ENCODE peak calls at places on chromosomes 3 and 15, in six cellular contexts. Y is GM20000; V is fibroblast of lung; C is heart left ventricle; E is HFF-Myc; I is activated CD8-positive, alpha-beta T cell treated with anti-CD3 and anti-CD28 coated beads for 36 hours. L is an unnamed sample.
A peak's percentile ranks its signal among the peaks of the same experiment; 100 is the strongest.

GRCh38 chr3:182389041-182389815 is 404.1 kb upstream of the ATP11B start:
- DNase-seq in I (no peak), V (no peak), E (no peak), Y (no peak), C (no peak), L (peak; percentile 38)

GRCh38 chr15:64060716-64061115 is 14.4 kb upstream of the DAPK2 start:
- DNase-seq in Y (no peak), C (no peak), V (no peak), E (no peak), I (no peak), L (no peak)

GRCh38 chr3:127747751-127748521 is 74.4 kb downstream of the MGLL start:
- DNase-seq in E (peak; percentile 42), V (peak; percentile 91), Y (no peak), C (peak; percentile 89), I (no peak), L (no peak)

GRCh38 chr15:90192961-90193786 is 8.0 kb upstream of the SEMA4B start:
- DNase-seq in E (no peak), V (peak; percentile 69), I (peak; percentile 23), Y (no peak), C (no peak), L (no peak)

GRCh38 chr3:136075218-136075808 is 109.8 kb downstream of the PPP2R3A start:
- DNase-seq in C (peak; percentile 68), E (peak; percentile 72), V (peak; percentile 89), Y (peak; percentile 35), I (peak; percentile 80), L (peak; percentile 79)

GRCh38 chr15:64430000-64430735 is 30.2 kb upstream of the ZNF609 start:
- DNase-seq in E (peak; percentile 88), Y (peak; percentile 24), I (peak; percentile 51), V (peak; percentile 97), C (peak; percentile 42), L (peak; percentile 98)

GRCh38 chr3:49173792-49174170 is 2.4 kb downstream of the KLHDC8B start:
- DNase-seq in Y (no peak), C (peak; percentile 70), V (no peak), E (no peak), I (no peak), L (no peak)

GRCh38 chr15:84919268-84919667 is 34.8 kb downstream of the SLC28A1 start:
- DNase-seq in Y (no peak), V (no peak), I (no peak), E (no peak), C (no peak), L (no peak)

GRCh38 chr15:52695146-52695545 is 16.0 kb upstream of the ATOSA start:
- DNase-seq in V (no peak), E (no peak), I (no peak), Y (no peak), C (no peak), L (no peak)

GRCh38 chr3:16477501-16477900 is 36.0 kb downstream of the RFTN1 start:
- DNase-seq in Y (no peak), V (peak; percentile 47), C (no peak), E (no peak), I (no peak), L (no peak)

GRCh38 chr15:40333922-40334492 is 6.7 kb downstream of the CCDC9B start:
- DNase-seq in V (peak; percentile 60), E (no peak), Y (peak; percentile 65), I (peak; percentile 29), C (peak; percentile 84), L (no peak)

GRCh38 chr3:99630815-99631214 is 7.6 kb upstream of the COL8A1 start:
- DNase-seq in E (no peak), Y (no peak), I (no peak), C (no peak), V (no peak), L (no peak)

GRCh38 chr3:57757642-57758297 is 1.7 kb downstream of the SLMAP start:
- DNase-seq in I (no peak), E (no peak), V (peak; percentile 26), Y (no peak), C (no peak), L (no peak)

GRCh38 chr3:133457465-133458067 is 57.7 kb downstream of the BFSP2 start:
- DNase-seq in I (no peak), V (peak; percentile 21), C (no peak), Y (no peak), E (no peak), L (no peak)

GRCh38 chr3:172201136-172201989 is 162.0 kb downstream of the FNDC3B start:
- DNase-seq in Y (no peak), E (no peak), C (peak; percentile 91), I (no peak), V (peak; percentile 94), L (peak; percentile 90)

GRCh38 chr3:194132465-194133358 is 3.2 kb upstream of the HES1 start:
- DNase-seq in V (no peak), I (no peak), Y (no peak), C (no peak), E (no peak), L (no peak)

GRCh38 chr3:53247619-53248018 is 8.2 kb downstream of the TKT start:
- DNase-seq in Y (no peak), I (no peak), C (no peak), E (no peak), V (no peak), L (no peak)

GRCh38 chr15:68578960-68579935 is at the start of gene CORO2B:
- DNase-seq in V (peak; percentile 56), Y (peak; percentile 49), E (no peak), I (peak; percentile 24), C (peak; percentile 67), L (no peak)

GRCh38 chr3:191721983-191722382 is 261.0 kb downstream of the PYDC2 start:
- DNase-seq in I (no peak), Y (no peak), E (no peak), C (no peak), V (no peak), L (no peak)

GRCh38 chr15:35000511-35000910 is 12.4 kb upstream of the ZNF770 start:
- DNase-seq in E (peak; percentile 82), C (no peak), I (no peak), V (peak; percentile 54), Y (no peak), L (peak; percentile 55)

GRCh38 chr3:98600412-98601095 is 7.1 kb upstream of the CPOX start:
- DNase-seq in Y (no peak), C (no peak), I (no peak), V (no peak), E (no peak), L (no peak)

GRCh38 chr3:166685246-166685645 is 694.9 kb downstream of the ZBBX start:
- DNase-seq in C (no peak), V (no peak), E (no peak), Y (no peak), I (no peak), L (no peak)
- TF ChIP-seq CTCF in C (no peak), V (no peak), E (no peak), Y (no peak), I (no peak), L (no peak)

DNA sequence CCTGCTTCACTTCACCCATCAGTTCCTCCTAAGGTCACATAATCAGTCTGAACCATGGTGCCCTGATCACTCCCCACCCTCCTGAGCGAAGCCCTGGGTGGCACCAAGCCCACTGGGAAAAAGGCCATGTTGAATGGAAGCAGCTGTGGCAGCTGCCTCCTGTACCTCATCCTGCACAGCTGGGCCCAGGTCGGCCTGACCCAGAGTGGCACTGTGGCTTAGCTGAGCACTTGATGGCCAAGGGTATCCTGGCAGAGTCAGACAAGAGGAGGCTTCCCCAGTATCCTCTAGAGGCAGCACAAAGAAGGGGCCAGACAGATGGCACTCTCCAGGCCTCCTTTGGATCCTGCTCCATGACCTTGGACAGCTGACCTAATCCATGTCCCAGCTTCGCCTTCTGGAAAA is 68.4 kb downstream of the TLE3 start:
- DNase-seq in C (no peak), Y (no peak), V (no peak), I (no peak), E (no peak), L (no peak)
- TF ChIP-seq CTCF in C (no peak), Y (no peak), V (no peak), I (no peak), E (no peak), L (no peak)

GRCh38 chr3:151210676-151211381 is 7.8 kb upstream of the GPR171 start:
- DNase-seq in Y (peak; percentile 7), I (no peak), V (no peak), E (no peak), C (no peak), L (no peak)
- TF ChIP-seq CTCF in Y (no peak), I (peak; percentile 39), V (no peak), E (no peak), C (peak; percentile 18), L (no peak)

GRCh38 chr3:79019137-79019923 is 748.5 kb downstream of the ROBO1 start:
- DNase-seq in C (peak; percentile 78), Y (peak; percentile 66), V (peak; percentile 93), E (peak; percentile 79), I (peak; percentile 50), L (peak; percentile 84)
- TF ChIP-seq CTCF in C (no peak), Y (no peak), V (no peak), E (no peak), I (no peak), L (no peak)

DNA sequence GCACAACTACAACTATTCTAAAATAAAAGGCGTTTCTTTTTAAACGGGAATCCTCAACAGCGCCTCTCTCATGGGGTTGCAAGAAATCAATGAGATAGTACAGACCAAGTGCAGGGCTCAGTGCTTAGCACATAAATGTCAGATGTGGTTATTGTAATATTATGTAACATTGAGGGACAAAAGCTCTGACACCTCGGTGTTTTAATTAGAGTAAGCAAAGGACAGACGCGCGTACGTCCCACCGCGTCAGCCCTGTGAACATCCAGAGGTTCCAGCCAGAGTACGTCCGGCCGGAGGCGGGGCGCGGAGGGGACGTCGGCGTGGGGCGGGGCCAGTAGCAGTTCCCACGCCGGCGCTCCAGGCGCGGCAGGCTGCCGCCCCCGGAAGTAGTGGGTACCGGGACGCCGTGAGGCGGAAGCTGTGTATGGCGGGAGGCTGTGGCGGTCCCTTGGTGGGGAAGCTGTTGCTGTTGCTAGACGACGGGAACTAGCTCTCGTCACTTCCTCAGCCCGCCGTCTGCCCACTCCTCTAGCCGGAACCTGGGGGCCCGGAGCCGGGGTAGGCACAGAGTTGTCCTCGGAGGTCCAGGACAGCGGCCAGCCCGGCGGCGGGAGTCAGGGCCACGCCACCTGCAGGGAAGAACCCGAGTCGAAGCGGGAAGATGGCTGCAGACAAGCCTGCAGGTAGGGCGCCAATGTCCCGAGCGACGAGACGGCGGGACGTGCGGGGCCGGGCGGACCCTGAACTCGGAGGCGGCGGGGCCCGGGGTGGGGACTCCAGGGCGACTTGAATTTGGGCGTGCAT is at the start of gene CNOT10:
- DNase-seq in E (peak; percentile 71), Y (peak; percentile 94), C (peak; percentile 96), V (peak; percentile 89), I (peak; percentile 96), L (peak; percentile 68)
- TF ChIP-seq CTCF in E (no peak), Y (no peak), C (peak; percentile 3), V (no peak), I (no peak), L (no peak)

L was measured in astrocyte of the cerebellum.